ENCODE peak calls at places on chromosomes 16 and 17, in four cellular contexts. T is K562, I is fibroblast of pulmonary artery, R is tibial artery. X is an unnamed sample.

GRCh38 chr17:2123467-2124251 is 68.8 kb downstream of the HIC1 start:
- DNase-seq in T (no peak), I (peak), R (no peak), X (no peak)

GRCh38 chr17:45428050-45428953 is 4.4 kb downstream of the ARHGAP27 start:
- DNase-seq in T (peak), I (peak), R (no peak), X (peak)

GRCh38 chr17:41645371-41646063 is 21.1 kb upstream of the KRT17 start:
- DNase-seq in T (peak), I (peak), R (no peak), X (no peak)

GRCh38 chr16:2507679-2508064 is 6.1 kb upstream of the ATP6V0C start:
- DNase-seq in T (no peak), I (no peak), R (no peak), X (peak)

GRCh38 chr16:75345711-75346110 is 87.6 kb downstream of the CFDP1 start:
- DNase-seq in T (no peak), I (no peak), R (no peak), X (no peak)

GRCh38 chr16:4972938-4973587 is 14.9 kb downstream of the SEC14L5 start:
- DNase-seq in T (no peak), I (peak), R (no peak), X (no peak)

GRCh38 chr16:62018301-62019060 is 17.8 kb downstream of the CDH8 start:
- DNase-seq in T (no peak), I (no peak), R (no peak), X (no peak)

GRCh38 chr17:17693253-17693954 is 12.1 kb downstream of the RAI1 start:
- DNase-seq in T (no peak), I (no peak), R (peak), X (peak)

GRCh38 chr17:69015631-69016030 is 45.1 kb downstream of the ABCA9 start:
- DNase-seq in T (no peak), I (no peak), R (no peak), X (no peak)

GRCh38 chr17:60080545-60080944 is 1.8 kb upstream of the HEATR6 start:
- DNase-seq in T (no peak), I (no peak), R (no peak), X (no peak)

GRCh38 chr16:71364306-71364705 is 5.8 kb downstream of the CALB2 start:
- DNase-seq in T (no peak), I (no peak), R (no peak), X (no peak)